ENCODE peak calls at places on chromosome 3, in ten cellular contexts. P is H1, F is psoas muscle, V is esophagus muscularis mucosa, Z is pancreas, U is stomach, O is BJ, T is astrocyte, L is uterus, Y is left ventricle myocardium inferior. J is an unnamed sample. For H3K27me3, the result is how much of the 10 kb centered on the place peaks cover.

GRCh38 chr3:132432639-132433038 is 15.3 kb downstream of the DNAJC13 start:
- DNase-seq in F (no peak), Z (no peak), L (no peak), P (no peak), O (peak), Y (no peak), V (no peak), T (peak), U (no peak), J (no peak)

GRCh38 chr3:13281657-13282527 is 138.2 kb downstream of the NUP210 start:
- DNase-seq in F (peak), T (no peak), U (no peak), P (no peak), Z (no peak), O (no peak), L (peak), Y (peak), V (no peak), J (no peak)

GRCh38 chr3:146803746-146804145 is 198.6 kb upstream of the PLSCR5 start:
- DNase-seq in P (peak), U (no peak), O (peak), Z (no peak), Y (no peak), T (peak), L (no peak), V (no peak), F (no peak), J (no peak)

GRCh38 chr3:88480822-88481221 is 331.1 kb downstream of the C3orf38 start:
- DNase-seq in V (no peak), Y (no peak), L (no peak), O (no peak), T (peak), F (no peak), P (no peak), Z (no peak), U (no peak), J (no peak)

GRCh38 chr3:30602946-30603345 is 3.5 kb upstream of the TGFBR2 start:
- DNase-seq in U (no peak), L (no peak), P (no peak), Z (no peak), T (no peak), V (no peak), F (no peak), O (no peak), Y (no peak), J (no peak)

GRCh38 chr3:195873971-195874370 is 34.4 kb downstream of the TNK2 start:
- DNase-seq in F (peak), Y (no peak), V (no peak), O (no peak), T (no peak), Z (no peak), P (no peak), L (no peak), U (peak), J (no peak)

GRCh38 chr3:38551026-38551832 is 55.1 kb downstream of the EXOG start:
- DNase-seq in O (no peak), Z (peak), Y (no peak), V (no peak), L (no peak), U (peak), T (no peak), P (no peak), F (no peak), J (no peak)

GRCh38 chr3:56042326-56042951 is 425.8 kb downstream of the ERC2 start:
- DNase-seq in Z (no peak), F (no peak), P (no peak), L (no peak), U (no peak), Y (no peak), O (no peak), T (peak), V (no peak), J (no peak)

GRCh38 chr3:7546219-7546618 is 685.3 kb downstream of the GRM7 start:
- DNase-seq in U (peak), V (no peak), L (no peak), Y (no peak), O (no peak), T (peak), Z (no peak), P (no peak), F (no peak), J (no peak)

GRCh38 chr3:50508821-50509220 is 5.4 kb upstream of the CACNA2D2 start:
- DNase-seq in L (no peak), U (no peak), Y (no peak), T (no peak), F (no peak), V (no peak), P (no peak), Z (no peak), O (no peak), J (no peak)

GRCh38 chr3:183698318-183698731 is 728 bp downstream of the YEATS2 start:
- DNase-seq in Y (peak), O (no peak), V (no peak), T (peak), U (no peak), P (no peak), L (peak), F (no peak), Z (peak), J (no peak)

GRCh38 chr3:159319156-159319555 is 517.3 kb downstream of the MFSD1 start:
- DNase-seq in U (no peak), P (no peak), T (no peak), Z (no peak), L (no peak), O (no peak), Y (no peak), F (no peak), V (no peak), J (no peak)

GRCh38 chr3:67362686-67363085 is 291.7 kb downstream of the SUCLG2 start:
- DNase-seq in Y (no peak), O (no peak), P (no peak), L (no peak), V (no peak), Z (no peak), F (no peak), U (no peak), T (peak), J (no peak)

GRCh38 chr3:47324278-47324865 is 41.6 kb downstream of the KLHL18 start:
- DNase-seq in Y (no peak), L (peak), Z (no peak), F (no peak), O (peak), P (peak), V (no peak), T (peak), U (peak), J (no peak)

GRCh38 chr3:49625071-49625470 is 49.1 kb upstream of the APEH start:
- DNase-seq in F (no peak), U (no peak), T (no peak), Y (no peak), L (no peak), V (no peak), Z (no peak), O (no peak), P (no peak), J (no peak)

GRCh38 chr3:128814514-128815317 is 64.7 kb upstream of the ACAD9 start:
- DNase-seq in V (no peak), F (peak), Y (no peak), O (no peak), P (no peak), Z (no peak), T (no peak), U (no peak), L (no peak), J (no peak)

GRCh38 chr3:35932995-35933394 is 293.7 kb downstream of the ARPP21 start:
- DNase-seq in V (no peak), L (no peak), Z (no peak), U (no peak), T (peak), O (peak), Y (no peak), F (no peak), P (no peak), J (no peak)

GRCh38 chr3:53254810-53255359 is 937 bp downstream of the TKT start:
- DNase-seq in V (no peak), Z (peak), T (peak), Y (peak), U (peak), P (no peak), F (peak), L (peak), O (no peak), J (no peak)

GRCh38 chr3:47163023-47163989 is 607 bp downstream of the SETD2 start:
- DNase-seq in O (no peak), L (peak), Y (peak), Z (peak), T (peak), V (no peak), U (peak), F (peak), P (no peak), J (no peak)

GRCh38 chr3:148158210-148158609 is 539.5 kb upstream of the AGTR1 start:
- DNase-seq in L (no peak), Z (no peak), Y (no peak), O (no peak), V (no peak), T (peak), F (no peak), P (no peak), U (no peak), J (no peak)

DNA sequence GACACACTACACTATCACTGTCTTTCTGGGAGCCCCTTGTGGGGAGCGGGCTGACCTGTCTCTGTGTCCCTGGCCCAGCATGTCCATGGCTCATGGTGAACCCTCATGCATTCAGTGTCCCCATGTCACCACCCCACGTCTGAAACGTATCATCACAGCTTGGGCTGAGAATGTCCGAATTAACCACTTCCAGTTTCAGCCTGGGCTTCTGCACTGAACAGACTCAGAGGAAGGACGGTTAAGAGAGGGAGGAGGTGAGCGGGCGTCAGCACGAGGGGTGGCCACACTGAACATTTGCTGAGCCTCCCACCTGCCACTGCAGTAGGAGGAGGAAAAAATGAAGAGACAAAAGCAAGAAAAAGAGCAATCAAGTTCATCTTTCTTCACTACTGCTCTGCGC is 30.5 kb downstream of the ATP2B2 start:
- DNase-seq in F (no peak), Z (no peak), Y (no peak), O (no peak), L (no peak), T (no peak), V (no peak), U (no peak), P (no peak), J (no peak)
- TF ChIP-seq CTCF in F (no peak), Z (no peak), Y (no peak), O (no peak), L (no peak), T (no peak), V (no peak), U (no peak), P (no peak), J (no peak)

DNA sequence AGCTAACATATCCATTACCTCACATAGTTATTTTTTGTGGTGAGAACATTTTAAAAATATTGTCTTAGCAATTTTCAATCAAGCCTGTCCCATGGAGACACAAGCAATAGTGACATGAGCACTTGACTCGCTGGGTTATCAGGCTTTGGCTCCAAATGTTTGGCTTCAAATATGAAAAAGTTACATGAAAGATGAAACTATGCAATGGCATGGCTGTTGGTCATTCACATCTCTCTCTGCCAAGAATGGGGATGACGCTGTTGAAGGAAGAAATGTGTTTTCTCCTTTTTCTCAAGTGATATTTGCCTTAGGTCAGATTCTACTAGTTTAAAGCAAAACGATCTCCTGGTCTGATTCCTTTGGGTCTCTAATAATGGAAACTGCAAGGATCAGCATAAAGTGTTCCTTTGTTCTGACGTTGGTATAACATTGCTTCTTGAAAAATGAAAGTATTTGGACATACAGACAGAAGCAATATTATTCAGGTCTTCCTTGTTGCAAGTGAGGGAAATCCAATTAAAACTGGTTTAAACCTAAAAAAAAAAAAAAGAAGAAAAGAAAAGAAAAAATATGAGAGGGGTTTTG is 71.2 kb downstream of the SSUH2 start:
- DNase-seq in Z (no peak), T (no peak), U (no peak), P (no peak), L (no peak), Y (no peak), V (no peak), O (no peak), F (no peak), J (no peak)
- H3K4me3 ChIP-seq in Z (no peak), T (no peak), U (no peak), P (no peak), L (no peak), Y (no peak), V (no peak), O (no peak), F (no peak), J (no peak)

GRCh38 chr3:126364130-126364695 is 7.0 kb upstream of the KLF15 start:
- DNase-seq in Z (no peak), T (no peak), V (no peak), F (peak), O (no peak), L (no peak), Y (no peak), P (no peak), U (no peak), J (no peak)
- H3K27me3 ChIP-seq in Z (under half), T (under half), V (under half), F (under half), O (under half), L (under half), Y (under half), P (under half), U (under half), J (under half)

GRCh38 chr3:181176610-181177009 is 187.1 kb upstream of the DNAJC19 start:
- DNase-seq in F (peak), V (no peak), T (peak), U (peak), Z (peak), Y (peak), L (peak), O (no peak), P (no peak), J (no peak)
- TF ChIP-seq CTCF in F (peak), V (peak), T (peak), U (peak), Z (peak), Y (peak), L (peak), O (no peak), P (peak), J (peak)

DNA sequence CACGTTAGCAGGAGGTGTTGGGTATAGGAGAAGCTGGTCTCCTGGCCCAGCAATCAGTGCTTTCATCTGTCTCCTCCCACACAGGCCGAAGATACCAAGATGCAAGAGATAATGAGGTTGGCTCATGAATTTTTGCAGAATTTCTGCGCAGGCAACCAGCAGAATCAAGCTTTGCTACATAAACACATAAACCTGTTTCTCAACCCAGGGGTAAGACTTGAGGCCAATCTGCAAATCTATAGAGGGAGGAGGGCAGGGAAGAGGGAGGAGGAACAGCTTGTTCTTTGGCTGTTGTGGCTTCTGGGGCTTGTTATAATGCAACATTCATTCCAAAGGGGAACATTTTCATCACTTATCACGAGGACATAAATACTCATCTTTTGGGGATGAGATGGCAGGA is 195.3 kb downstream of the ITPR1 start:
- DNase-seq in L (no peak), P (no peak), T (no peak), Z (no peak), F (no peak), O (no peak), U (no peak), V (no peak), Y (no peak), J (no peak)
- H3K4me3 ChIP-seq in L (no peak), P (no peak), T (no peak), Z (no peak), F (no peak), O (no peak), U (no peak), V (no peak), Y (no peak), J (no peak)

GRCh38 chr3:20622304-20622703 is 436.3 kb upstream of the SGO1 start:
- DNase-seq in Y (no peak), P (no peak), V (no peak), U (no peak), L (no peak), T (peak), O (peak), Z (no peak), F (no peak), J (no peak)
- H3K27me3 ChIP-seq in Y (under half), P (under half), V (under half), U (under half), L (under half), T (under half), O (under half), Z (under half), F (under half), J (under half)

GRCh38 chr3:189685854-189686253 is 54.7 kb downstream of the TP63 start:
- DNase-seq in O (peak), Y (no peak), Z (no peak), T (peak), U (no peak), F (no peak), P (no peak), V (no peak), L (no peak), J (no peak)

GRCh38 chr3:189684317-189684716 is 53.1 kb downstream of the TP63 start:
- DNase-seq in L (no peak), F (no peak), V (no peak), O (no peak), U (no peak), T (no peak), P (no peak), Y (no peak), Z (no peak), J (no peak)

GRCh38 chr3:189683576-189684255 is 52.5 kb downstream of the TP63 start:
- DNase-seq in L (no peak), P (no peak), V (no peak), Y (no peak), Z (no peak), U (no peak), F (no peak), O (no peak), T (peak), J (no peak)

GRCh38 chr3:189677667-189678066 is 46.5 kb downstream of the TP63 start:
- DNase-seq in U (no peak), Z (no peak), T (no peak), L (no peak), V (no peak), Y (no peak), F (no peak), O (no peak), P (no peak), J (no peak)

DNA sequence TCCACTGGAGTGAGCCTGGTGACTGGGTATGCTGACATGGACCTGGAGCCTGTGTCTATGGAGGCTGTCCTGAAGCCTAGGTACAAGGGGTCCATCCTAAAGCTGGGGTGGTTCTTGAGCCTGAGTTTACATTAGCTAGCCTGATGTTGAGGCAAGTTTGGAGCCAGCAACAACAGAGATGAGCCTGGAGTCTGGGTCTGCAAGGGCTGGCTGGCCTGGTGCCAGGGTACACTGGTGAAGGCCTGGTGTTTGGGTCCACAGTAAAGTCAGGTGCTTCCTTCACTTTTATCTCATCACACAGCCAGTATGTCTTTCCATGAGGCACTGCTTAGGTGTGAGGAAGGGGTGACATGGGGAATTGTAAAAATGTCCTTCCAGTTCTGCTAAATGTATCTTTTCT is 49.5 kb downstream of the TP63 start:
- DNase-seq in U (no peak), T (no peak), P (no peak), L (no peak), Z (peak), Y (no peak), O (no peak), F (peak), V (no peak), J (no peak)
- TF ChIP-seq CTCF in U (no peak), T (no peak), P (no peak), L (no peak), Z (no peak), Y (no peak), O (no peak), F (no peak), V (no peak), J (no peak)

DNA sequence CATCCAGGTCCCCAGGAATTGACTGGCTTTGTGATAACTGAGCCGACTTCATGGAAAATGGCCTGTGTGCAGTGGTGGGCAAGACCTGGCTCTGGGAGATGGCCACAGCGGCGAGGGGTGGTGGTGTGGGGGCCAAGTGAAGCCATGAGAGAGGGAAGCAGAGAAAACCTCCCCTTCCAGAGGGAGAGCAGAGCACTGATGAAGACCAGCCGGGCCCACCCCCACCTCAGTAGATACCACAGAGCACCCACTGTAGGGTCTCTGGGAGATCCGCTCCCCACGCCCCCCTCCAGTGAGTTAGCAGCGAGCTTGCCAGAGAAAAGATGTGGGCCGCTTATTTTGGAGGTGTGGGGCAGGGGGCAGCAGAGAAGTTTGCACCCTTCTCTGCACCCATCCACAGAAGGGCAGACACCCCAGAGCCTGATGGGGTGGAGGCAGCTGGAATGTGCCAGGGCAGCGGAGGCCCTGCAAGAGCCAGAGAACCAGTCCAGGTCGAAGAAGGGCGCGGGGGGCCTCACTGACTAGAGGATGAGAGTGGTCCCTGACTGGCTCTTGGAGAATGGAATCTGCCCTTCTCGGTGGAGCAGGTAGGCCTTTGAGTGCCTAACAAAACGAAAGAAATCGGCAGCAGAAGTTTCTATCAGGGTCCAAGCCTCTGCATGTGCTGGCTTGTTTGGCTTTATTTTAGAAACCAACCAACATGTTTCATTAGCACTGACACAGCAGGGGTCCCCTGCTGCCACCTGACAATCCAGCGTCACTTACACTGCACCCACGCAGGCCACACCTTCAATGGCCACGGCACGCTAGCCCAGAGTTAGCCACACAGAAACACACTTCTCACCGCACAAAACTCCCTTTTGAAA is 28.3 kb downstream of the MELTF start:
- DNase-seq in O (no peak), Z (peak), U (no peak), L (no peak), T (no peak), Y (peak), V (no peak), F (peak), P (no peak), J (no peak)
- H3K4me3 ChIP-seq in O (no peak), Z (no peak), U (no peak), L (no peak), T (no peak), Y (peak), V (peak), F (no peak), P (no peak), J (peak)